ENCODE peak calls at places on chromosome 10, in eight cellular contexts. C is frontal cortex; P is AG08395; W is effector memory CD4-positive, alpha-beta T cell; Z is HS-5; Q is activated T-helper 9 cell treated with anti-CD3 and anti-CD28 coated beads, Interleukin-2, amount 50 U/mL, for 16 hours; A is HT-29; G is NCI-H146. F is an unnamed sample.

GRCh38 chr10:99888623-99889022 is 106.2 kb downstream of the ABCC2 start:
- DNase-seq in C (no peak), P (peak; percentile 57), W (no peak), Z (no peak), Q (no peak), A (no peak), G (no peak), F (no peak)

GRCh38 chr10:31322647-31323046 is 3.6 kb downstream of the ZEB1 start:
- DNase-seq in C (no peak), P (peak; percentile 25), W (no peak), Z (no peak), Q (no peak), A (no peak), G (no peak), F (no peak)

GRCh38 chr10:128963246-128964099 is 503.6 kb upstream of the MGMT start:
- DNase-seq in C (no peak), P (no peak), W (no peak), Z (no peak), Q (no peak), A (no peak), G (no peak), F (no peak)

GRCh38 chr10:99630439-99630838 is 10.2 kb upstream of the SLC25A28 start:
- DNase-seq in C (no peak), P (peak; percentile 55), W (no peak), Z (no peak), Q (no peak), A (peak; percentile 73), G (no peak), F (peak; percentile 24)

GRCh38 chr10:98213740-98214139 is 54.3 kb downstream of the LOXL4 start:
- DNase-seq in C (no peak), P (no peak), W (no peak), Z (no peak), Q (no peak), A (no peak), G (no peak), F (no peak)

GRCh38 chr10:130339091-130339490 is 202.9 kb downstream of the GLRX3 start:
- DNase-seq in C (no peak), P (no peak), W (no peak), Z (no peak), Q (no peak), A (no peak), G (no peak), F (no peak)

GRCh38 chr10:34288634-34289033 is 526.5 kb downstream of the PARD3 start:
- DNase-seq in C (no peak), P (no peak), W (no peak), Z (no peak), Q (no peak), A (no peak), G (no peak), F (peak; percentile 4)

GRCh38 chr10:75358835-75359421 is 42.6 kb downstream of the ZNF503 start:
- DNase-seq in C (no peak), P (peak; percentile 94), W (no peak), Z (peak; percentile 95), Q (no peak), A (no peak), G (no peak), F (peak; percentile 59)

GRCh38 chr10:74598891-74599566 is 227.4 kb upstream of the KAT6B start:
- DNase-seq in C (no peak), P (peak; percentile 7), W (no peak), Z (no peak), Q (no peak), A (no peak), G (no peak), F (no peak)

GRCh38 chr10:93678805-93679587 is 23.4 kb downstream of the FRA10AC1 start:
- DNase-seq in C (no peak), P (no peak), W (no peak), Z (no peak), Q (no peak), A (no peak), G (no peak), F (no peak)

GRCh38 chr10:122168598-122168997 is 102.5 kb upstream of the BTBD16 start:
- DNase-seq in C (no peak), P (no peak), W (no peak), Z (no peak), Q (no peak), A (no peak), G (no peak), F (no peak)

GRCh38 chr10:68489919-68490318 is 18.1 kb upstream of the DNA2 start:
- DNase-seq in C (no peak), P (no peak), W (no peak), Z (no peak), Q (no peak), A (no peak), G (no peak), F (no peak)

GRCh38 chr10:32189400-32190084 is 133.3 kb upstream of the KIF5B start:
- DNase-seq in C (no peak), P (peak; percentile 27), W (no peak), Z (no peak), Q (no peak), A (peak; percentile 78), G (peak; percentile 23), F (peak; percentile 25)

GRCh38 chr10:8013011-8013410 is 41.5 kb upstream of the GATA3 start:
- DNase-seq in C (no peak), P (no peak), W (no peak), Z (no peak), Q (no peak), A (peak; percentile 78), G (no peak), F (no peak)

GRCh38 chr10:77027576-77027975 is 610.0 kb downstream of the KCNMA1 start:
- DNase-seq in C (no peak), P (no peak), W (no peak), Z (no peak), Q (no peak), A (no peak), G (no peak), F (no peak)

GRCh38 chr10:35262436-35262835 is 73.9 kb upstream of the CCNY start:
- DNase-seq in C (no peak), P (no peak), W (no peak), Z (no peak), Q (no peak), A (no peak), G (no peak), F (no peak)

GRCh38 chr10:131773321-131773988 is 127.4 kb upstream of the PPP2R2D start:
- DNase-seq in C (no peak), P (no peak), W (no peak), Z (no peak), Q (no peak), A (no peak), G (no peak), F (no peak)

GRCh38 chr10:105258036-105258673 is 617.1 kb downstream of the SORCS3 start:
- DNase-seq in C (no peak), P (no peak), W (no peak), Z (no peak), Q (no peak), A (no peak), G (no peak), F (no peak)

GRCh38 chr10:53071505-53072125 is 299.0 kb upstream of the MBL2 start:
- DNase-seq in C (no peak), P (no peak), W (no peak), Z (no peak), Q (no peak), A (peak; percentile 31), G (no peak), F (no peak)

GRCh38 chr10:19815478-19816419 is 483 bp upstream of the PLXDC2 start:
- DNase-seq in C (peak; percentile 43), P (no peak), W (no peak), Z (no peak), Q (no peak), A (no peak), G (peak; percentile 79), F (no peak)

GRCh38 chr10:14571866-14572507 is 202.7 kb downstream of the FAM107B start:
- DNase-seq in C (no peak), P (no peak), W (peak; percentile 41), Z (no peak), Q (no peak), A (peak; percentile 81), G (no peak), F (peak; percentile 73)

GRCh38 chr10:78584266-78584665 is 484.5 kb upstream of the ZMIZ1 start:
- DNase-seq in C (no peak), P (no peak), W (no peak), Z (no peak), Q (no peak), A (no peak), G (no peak), F (no peak)

GRCh38 chr10:124706462-124706857 is 37.7 kb downstream of the FAM53B start:
- DNase-seq in C (no peak), P (no peak), W (no peak), Z (no peak), Q (no peak), A (no peak), G (no peak), F (no peak)

GRCh38 chr10:105714728-105715127 is 1073.6 kb downstream of the SORCS3 start:
- DNase-seq in C (no peak), P (no peak), W (no peak), Z (no peak), Q (no peak), A (no peak), G (no peak), F (no peak)

GRCh38 chr10:91006001-91006751 is 85.3 kb upstream of the ANKRD1 start:
- DNase-seq in C (peak; percentile 26), P (peak; percentile 68), W (peak; percentile 50), Z (peak; percentile 43), Q (peak; percentile 40), A (peak; percentile 71), G (peak; percentile 48), F (peak; percentile 66)

GRCh38 chr10:119139464-119140067 is 25.9 kb downstream of the SFXN4 start:
- DNase-seq in C (no peak), P (peak; percentile 65), W (peak; percentile 25), Z (no peak), Q (peak; percentile 22), A (peak; percentile 31), G (peak; percentile 10), F (peak; percentile 8)

GRCh38 chr10:23448802-23449570 is 10.1 kb downstream of the OTUD1 start:
- DNase-seq in C (no peak), P (peak; percentile 19), W (no peak), Z (no peak), Q (no peak), A (no peak), G (no peak), F (no peak)

GRCh38 chr10:11454160-11454559 is 157.3 kb downstream of the USP6NL start:
- DNase-seq in C (no peak), P (no peak), W (no peak), Z (no peak), Q (no peak), A (no peak), G (no peak), F (no peak)

GRCh38 chr10:84607523-84607922 is 279.1 kb downstream of the CCSER2 start:
- DNase-seq in C (no peak), P (no peak), W (no peak), Z (no peak), Q (no peak), A (no peak), G (peak; percentile 27), F (no peak)

GRCh38 chr10:35642023-35642792 is at the start of gene FZD8:
- DNase-seq in C (peak; percentile 96), P (peak; percentile 95), W (peak; percentile 57), Z (peak; percentile 49), Q (peak; percentile 61), A (peak; percentile 85), G (peak; percentile 82), F (peak; percentile 93)

GRCh38 chr10:33336606-33337334 is 2.3 kb upstream of the NRP1 start:
- DNase-seq in C (peak; percentile 41), P (peak; percentile 21), W (no peak), Z (no peak), Q (no peak), A (no peak), G (peak; percentile 37), F (peak; percentile 46)

GRCh38 chr10:121792198-121792597 is 135.6 kb downstream of the ATE1 start:
- DNase-seq in C (no peak), P (peak; percentile 14), W (no peak), Z (no peak), Q (no peak), A (no peak), G (no peak), F (no peak)

GRCh38 chr10:28906934-28907333 is 229.6 kb downstream of the BAMBI start:
- DNase-seq in C (no peak), P (no peak), W (no peak), Z (no peak), Q (no peak), A (no peak), G (no peak), F (no peak)

GRCh38 chr10:94423627-94424026 is 21.3 kb downstream of the TBC1D12 start:
- DNase-seq in C (no peak), P (peak; percentile 24), W (no peak), Z (no peak), Q (no peak), A (no peak), G (no peak), F (no peak)